ENCODE peak calls at places on chromosomes 16 and 17, in seven cellular contexts. One of them, this sample, is unnamed.

GRCh38 chr16:46911650-46912049 is 27.5 kb downstream of the GPT2 start:
- DNase-seq in activated CD8-positive, alpha-beta memory T cell treated with anti-CD3 and anti-CD28 coated beads, Interleukin-2, amount 50 U/mL, for 4 hours: no peak
- DNase-seq in GM13977: no peak
- DNase-seq in SJSA1: no peak
- DNase-seq in effector CD4-positive, alpha-beta T cell: no peak
- DNase-seq in hepatic stellate cell: no peak
- DNase-seq in putamen: no peak
- DNase-seq in this sample: no peak

GRCh38 chr17:64056269-64057005 is 36.0 kb upstream of the ICAM2 start:
- DNase-seq in activated CD8-positive, alpha-beta memory T cell treated with anti-CD3 and anti-CD28 coated beads, Interleukin-2, amount 50 U/mL, for 4 hours: no peak
- DNase-seq in GM13977: peak
- DNase-seq in SJSA1: no peak
- DNase-seq in effector CD4-positive, alpha-beta T cell: no peak
- DNase-seq in hepatic stellate cell: no peak
- DNase-seq in putamen: no peak
- DNase-seq in this sample: no peak

GRCh38 chr17:64685705-64686104 is 23.6 kb upstream of the SMURF2 start:
- DNase-seq in activated CD8-positive, alpha-beta memory T cell treated with anti-CD3 and anti-CD28 coated beads, Interleukin-2, amount 50 U/mL, for 4 hours: no peak
- DNase-seq in GM13977: no peak
- DNase-seq in SJSA1: no peak
- DNase-seq in effector CD4-positive, alpha-beta T cell: no peak
- DNase-seq in hepatic stellate cell: no peak
- DNase-seq in putamen: no peak
- DNase-seq in this sample: no peak

GRCh38 chr17:41635121-41636097 is 11.0 kb upstream of the KRT17 start:
- DNase-seq in activated CD8-positive, alpha-beta memory T cell treated with anti-CD3 and anti-CD28 coated beads, Interleukin-2, amount 50 U/mL, for 4 hours: no peak
- DNase-seq in GM13977: no peak
- DNase-seq in SJSA1: peak
- DNase-seq in effector CD4-positive, alpha-beta T cell: no peak
- DNase-seq in hepatic stellate cell: peak
- DNase-seq in putamen: no peak
- DNase-seq in this sample: no peak

GRCh38 chr16:85799497-85800320 is at the start of the genes COX4I1 and EMC8:
- DNase-seq in activated CD8-positive, alpha-beta memory T cell treated with anti-CD3 and anti-CD28 coated beads, Interleukin-2, amount 50 U/mL, for 4 hours: peak
- DNase-seq in GM13977: peak
- DNase-seq in SJSA1: peak
- DNase-seq in effector CD4-positive, alpha-beta T cell: peak
- DNase-seq in hepatic stellate cell: peak
- DNase-seq in putamen: peak
- DNase-seq in this sample: peak

GRCh38 chr16:72921620-72922019 is 126.3 kb downstream of the ZFHX3 start:
- DNase-seq in activated CD8-positive, alpha-beta memory T cell treated with anti-CD3 and anti-CD28 coated beads, Interleukin-2, amount 50 U/mL, for 4 hours: no peak
- DNase-seq in GM13977: no peak
- DNase-seq in SJSA1: no peak
- DNase-seq in effector CD4-positive, alpha-beta T cell: no peak
- DNase-seq in hepatic stellate cell: peak
- DNase-seq in putamen: peak
- DNase-seq in this sample: no peak

GRCh38 chr16:1035066-1035415 is 37.5 kb upstream of the SSTR5 start:
- DNase-seq in activated CD8-positive, alpha-beta memory T cell treated with anti-CD3 and anti-CD28 coated beads, Interleukin-2, amount 50 U/mL, for 4 hours: no peak
- DNase-seq in GM13977: no peak
- DNase-seq in SJSA1: no peak
- DNase-seq in effector CD4-positive, alpha-beta T cell: no peak
- DNase-seq in hepatic stellate cell: no peak
- DNase-seq in putamen: peak
- DNase-seq in this sample: no peak

GRCh38 chr16:55240933-55241332 is 83.1 kb upstream of the IRX6 start:
- DNase-seq in activated CD8-positive, alpha-beta memory T cell treated with anti-CD3 and anti-CD28 coated beads, Interleukin-2, amount 50 U/mL, for 4 hours: no peak
- DNase-seq in GM13977: no peak
- DNase-seq in SJSA1: no peak
- DNase-seq in effector CD4-positive, alpha-beta T cell: no peak
- DNase-seq in hepatic stellate cell: no peak
- DNase-seq in putamen: no peak
- DNase-seq in this sample: no peak

GRCh38 chr17:19329839-19330238 is 32.7 kb downstream of the B9D1 start:
- DNase-seq in activated CD8-positive, alpha-beta memory T cell treated with anti-CD3 and anti-CD28 coated beads, Interleukin-2, amount 50 U/mL, for 4 hours: no peak
- DNase-seq in GM13977: no peak
- DNase-seq in SJSA1: no peak
- DNase-seq in effector CD4-positive, alpha-beta T cell: no peak
- DNase-seq in hepatic stellate cell: no peak
- DNase-seq in putamen: no peak
- DNase-seq in this sample: no peak

GRCh38 chr16:88194397-88195020 is 188.2 kb upstream of the ZNF469 start:
- DNase-seq in activated CD8-positive, alpha-beta memory T cell treated with anti-CD3 and anti-CD28 coated beads, Interleukin-2, amount 50 U/mL, for 4 hours: no peak
- DNase-seq in GM13977: no peak
- DNase-seq in SJSA1: peak
- DNase-seq in effector CD4-positive, alpha-beta T cell: no peak
- DNase-seq in hepatic stellate cell: no peak
- DNase-seq in putamen: peak
- DNase-seq in this sample: no peak

GRCh38 chr16:9846362-9847099 is 335.7 kb downstream of the GRIN2A start:
- DNase-seq in activated CD8-positive, alpha-beta memory T cell treated with anti-CD3 and anti-CD28 coated beads, Interleukin-2, amount 50 U/mL, for 4 hours: no peak
- DNase-seq in GM13977: no peak
- DNase-seq in SJSA1: no peak
- DNase-seq in effector CD4-positive, alpha-beta T cell: no peak
- DNase-seq in hepatic stellate cell: no peak
- DNase-seq in putamen: no peak
- DNase-seq in this sample: no peak

This sample was measured in right lobe of liver.